ENCODE peak calls at places on chromosome 18, in nine cellular contexts. One of them, this sample, is unnamed.

GRCh38 chr18:53153281-53153680 is 813.3 kb downstream of the DCC start:
- DNase-seq in IMR-90: no peak
- DNase-seq in dorsolateral prefrontal cortex: no peak
- DNase-seq in heart left ventricle: no peak
- DNase-seq in psoas muscle: no peak
- DNase-seq in kidney: no peak
- DNase-seq in Peyer's patch: no peak
- DNase-seq in body of pancreas: no peak
- DNase-seq in transverse colon: peak
- DNase-seq in this sample: no peak

GRCh38 chr18:23357992-23358594 is 95.0 kb upstream of the RIOK3 start:
- DNase-seq in heart left ventricle: peak
- DNase-seq in body of pancreas: peak
- DNase-seq in transverse colon: peak
- DNase-seq in kidney: peak
- DNase-seq in psoas muscle: peak
- DNase-seq in Peyer's patch: peak
- DNase-seq in dorsolateral prefrontal cortex: peak
- DNase-seq in IMR-90: no peak
- DNase-seq in this sample: no peak

GRCh38 chr18:38256366-38256765 is 690.8 kb upstream of the CELF4 start:
- DNase-seq in dorsolateral prefrontal cortex: no peak
- DNase-seq in psoas muscle: no peak
- DNase-seq in heart left ventricle: no peak
- DNase-seq in kidney: no peak
- DNase-seq in transverse colon: no peak
- DNase-seq in body of pancreas: no peak
- DNase-seq in Peyer's patch: no peak
- DNase-seq in IMR-90: no peak
- DNase-seq in this sample: no peak

GRCh38 chr18:80034852-80035406 is 695 bp downstream of the RBFA start:
- DNase-seq in transverse colon: no peak
- DNase-seq in IMR-90: no peak
- DNase-seq in heart left ventricle: no peak
- DNase-seq in Peyer's patch: no peak
- DNase-seq in body of pancreas: no peak
- DNase-seq in kidney: no peak
- DNase-seq in psoas muscle: no peak
- DNase-seq in dorsolateral prefrontal cortex: no peak
- DNase-seq in this sample: no peak

GRCh38 chr18:24979223-24979622 is 372.7 kb downstream of the ZNF521 start:
- DNase-seq in psoas muscle: no peak
- DNase-seq in Peyer's patch: no peak
- DNase-seq in transverse colon: no peak
- DNase-seq in IMR-90: no peak
- DNase-seq in heart left ventricle: no peak
- DNase-seq in body of pancreas: no peak
- DNase-seq in kidney: no peak
- DNase-seq in dorsolateral prefrontal cortex: no peak
- DNase-seq in this sample: no peak

GRCh38 chr18:45222200-45222599 is 393.1 kb upstream of the SLC14A2 start:
- DNase-seq in body of pancreas: no peak
- DNase-seq in heart left ventricle: no peak
- DNase-seq in transverse colon: no peak
- DNase-seq in IMR-90: no peak
- DNase-seq in kidney: no peak
- DNase-seq in Peyer's patch: no peak
- DNase-seq in psoas muscle: no peak
- DNase-seq in dorsolateral prefrontal cortex: no peak
- DNase-seq in this sample: no peak

GRCh38 chr18:49019446-49020045 is 68.8 kb upstream of the SMAD7 start:
- DNase-seq in body of pancreas: no peak
- DNase-seq in transverse colon: no peak
- DNase-seq in psoas muscle: no peak
- DNase-seq in kidney: no peak
- DNase-seq in Peyer's patch: no peak
- DNase-seq in heart left ventricle: no peak
- DNase-seq in IMR-90: peak
- DNase-seq in dorsolateral prefrontal cortex: peak
- DNase-seq in this sample: peak

GRCh38 chr18:74896390-74896991 is 298.8 kb downstream of the ZNF407 start:
- DNase-seq in Peyer's patch: no peak
- DNase-seq in kidney: no peak
- DNase-seq in body of pancreas: peak
- DNase-seq in psoas muscle: no peak
- DNase-seq in transverse colon: peak
- DNase-seq in IMR-90: peak
- DNase-seq in dorsolateral prefrontal cortex: no peak
- DNase-seq in heart left ventricle: peak
- DNase-seq in this sample: no peak

GRCh38 chr18:7901657-7902056 is 334.5 kb downstream of the PTPRM start:
- DNase-seq in heart left ventricle: no peak
- DNase-seq in kidney: no peak
- DNase-seq in body of pancreas: no peak
- DNase-seq in transverse colon: no peak
- DNase-seq in psoas muscle: no peak
- DNase-seq in dorsolateral prefrontal cortex: no peak
- DNase-seq in IMR-90: peak
- DNase-seq in Peyer's patch: no peak
- DNase-seq in this sample: no peak

GRCh38 chr18:27921904-27922541 is 254.9 kb downstream of the CDH2 start:
- DNase-seq in IMR-90: peak
- DNase-seq in transverse colon: no peak
- DNase-seq in heart left ventricle: no peak
- DNase-seq in dorsolateral prefrontal cortex: no peak
- DNase-seq in psoas muscle: no peak
- DNase-seq in body of pancreas: peak
- DNase-seq in Peyer's patch: no peak
- DNase-seq in kidney: peak
- DNase-seq in this sample: no peak

GRCh38 chr18:75607701-75608100 is 180.2 kb upstream of the SMIM21 start:
- DNase-seq in IMR-90: no peak
- DNase-seq in body of pancreas: no peak
- DNase-seq in dorsolateral prefrontal cortex: no peak
- DNase-seq in heart left ventricle: no peak
- DNase-seq in Peyer's patch: no peak
- DNase-seq in psoas muscle: no peak
- DNase-seq in transverse colon: no peak
- DNase-seq in kidney: no peak
- DNase-seq in this sample: no peak

GRCh38 chr18:47549141-47549540 is 297.7 kb upstream of the SKOR2 start:
- DNase-seq in dorsolateral prefrontal cortex: no peak
- DNase-seq in psoas muscle: no peak
- DNase-seq in body of pancreas: no peak
- DNase-seq in IMR-90: no peak
- DNase-seq in Peyer's patch: no peak
- DNase-seq in transverse colon: no peak
- DNase-seq in kidney: no peak
- DNase-seq in heart left ventricle: no peak
- DNase-seq in this sample: no peak

GRCh38 chr18:49186242-49186641 is 235.5 kb upstream of the SMAD7 start:
- DNase-seq in Peyer's patch: no peak
- DNase-seq in IMR-90: no peak
- DNase-seq in transverse colon: no peak
- DNase-seq in kidney: no peak
- DNase-seq in dorsolateral prefrontal cortex: no peak
- DNase-seq in psoas muscle: no peak
- DNase-seq in heart left ventricle: no peak
- DNase-seq in body of pancreas: no peak
- DNase-seq in this sample: no peak

GRCh38 chr18:74862094-74862493 is 264.4 kb downstream of the ZNF407 start:
- DNase-seq in psoas muscle: no peak
- DNase-seq in transverse colon: no peak
- DNase-seq in Peyer's patch: no peak
- DNase-seq in kidney: no peak
- DNase-seq in body of pancreas: no peak
- DNase-seq in dorsolateral prefrontal cortex: no peak
- DNase-seq in heart left ventricle: peak
- DNase-seq in IMR-90: no peak
- DNase-seq in this sample: no peak

GRCh38 chr18:63131944-63132818 is 187.4 kb downstream of the BCL2 start:
- DNase-seq in psoas muscle: no peak
- DNase-seq in body of pancreas: no peak
- DNase-seq in transverse colon: peak
- DNase-seq in Peyer's patch: no peak
- DNase-seq in heart left ventricle: no peak
- DNase-seq in dorsolateral prefrontal cortex: no peak
- DNase-seq in kidney: no peak
- DNase-seq in IMR-90: no peak
- DNase-seq in this sample: no peak

DNA sequence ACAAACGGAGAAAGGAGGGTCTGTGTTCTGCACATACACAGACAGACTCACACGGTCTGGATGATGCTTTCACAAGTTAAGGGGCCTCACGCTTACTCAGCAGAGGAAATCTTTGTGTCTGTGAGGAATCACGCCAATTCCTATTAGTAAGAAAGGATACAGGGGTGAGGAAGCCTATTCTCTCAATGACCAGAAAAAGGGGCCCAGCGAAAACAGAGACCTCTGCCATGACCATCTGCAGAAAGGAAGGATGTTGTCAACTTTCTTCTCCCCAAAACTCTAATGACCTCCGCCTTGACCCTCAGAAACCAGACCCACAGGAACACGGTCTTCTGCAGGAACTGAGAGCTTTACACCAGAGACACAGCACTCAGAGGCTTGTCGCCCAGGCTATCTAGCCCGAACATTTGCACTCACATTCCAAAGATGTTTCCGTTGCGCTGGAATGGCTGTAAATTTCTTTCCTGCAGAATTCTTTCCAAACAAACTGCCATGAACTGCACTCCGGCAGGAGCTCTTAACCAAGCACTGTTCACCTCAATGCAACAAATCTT is 186.3 kb downstream of the TCF4 start:
- DNase-seq in kidney: no peak
- DNase-seq in dorsolateral prefrontal cortex: no peak
- DNase-seq in heart left ventricle: peak
- DNase-seq in Peyer's patch: no peak
- DNase-seq in body of pancreas: peak
- DNase-seq in IMR-90: peak
- DNase-seq in psoas muscle: no peak
- DNase-seq in transverse colon: no peak
- DNase-seq in this sample: no peak
- H3K4me3 ChIP-seq in kidney: peak
- H3K4me3 ChIP-seq in dorsolateral prefrontal cortex: peak
- H3K4me3 ChIP-seq in heart left ventricle: peak
- H3K4me3 ChIP-seq in Peyer's patch: no peak
- H3K4me3 ChIP-seq in body of pancreas: no peak
- H3K4me3 ChIP-seq in IMR-90: peak
- H3K4me3 ChIP-seq in psoas muscle: peak
- H3K4me3 ChIP-seq in transverse colon: peak
- H3K4me3 ChIP-seq in this sample: peak

GRCh38 chr18:57674891-57675290 is 53.3 kb upstream of the NARS1 start:
- DNase-seq in heart left ventricle: no peak
- DNase-seq in kidney: no peak
- DNase-seq in transverse colon: no peak
- DNase-seq in IMR-90: no peak
- DNase-seq in Peyer's patch: no peak
- DNase-seq in psoas muscle: no peak
- DNase-seq in dorsolateral prefrontal cortex: no peak
- DNase-seq in body of pancreas: no peak
- DNase-seq in this sample: no peak

GRCh38 chr18:57683470-57683869 is 61.8 kb upstream of the NARS1 start:
- DNase-seq in dorsolateral prefrontal cortex: no peak
- DNase-seq in body of pancreas: no peak
- DNase-seq in transverse colon: no peak
- DNase-seq in kidney: no peak
- DNase-seq in psoas muscle: no peak
- DNase-seq in Peyer's patch: no peak
- DNase-seq in heart left ventricle: no peak
- DNase-seq in IMR-90: no peak
- DNase-seq in this sample: no peak

GRCh38 chr18:57677289-57678211 is 55.9 kb upstream of the NARS1 start:
- DNase-seq in IMR-90: no peak
- DNase-seq in transverse colon: no peak
- DNase-seq in body of pancreas: peak
- DNase-seq in heart left ventricle: no peak
- DNase-seq in psoas muscle: no peak
- DNase-seq in dorsolateral prefrontal cortex: no peak
- DNase-seq in Peyer's patch: no peak
- DNase-seq in kidney: no peak
- DNase-seq in this sample: no peak
- H3K27ac ChIP-seq in IMR-90: no peak
- H3K27ac ChIP-seq in transverse colon: no peak
- H3K27ac ChIP-seq in body of pancreas: peak
- H3K27ac ChIP-seq in heart left ventricle: no peak
- H3K27ac ChIP-seq in psoas muscle: no peak
- H3K27ac ChIP-seq in dorsolateral prefrontal cortex: no peak
- H3K27ac ChIP-seq in Peyer's patch: no peak
- H3K27ac ChIP-seq in kidney: no peak
- H3K27ac ChIP-seq in this sample: peak

GRCh38 chr18:73201940-73202339 is 334.2 kb upstream of the NETO1 start:
- DNase-seq in body of pancreas: no peak
- DNase-seq in heart left ventricle: no peak
- DNase-seq in Peyer's patch: no peak
- DNase-seq in dorsolateral prefrontal cortex: no peak
- DNase-seq in transverse colon: no peak
- DNase-seq in IMR-90: peak
- DNase-seq in kidney: no peak
- DNase-seq in psoas muscle: no peak
- DNase-seq in this sample: no peak
- TF ChIP-seq CTCF in body of pancreas: no peak
- TF ChIP-seq CTCF in heart left ventricle: no peak
- TF ChIP-seq CTCF in Peyer's patch: no peak
- TF ChIP-seq CTCF in dorsolateral prefrontal cortex: no peak
- TF ChIP-seq CTCF in transverse colon: no peak
- TF ChIP-seq CTCF in IMR-90: no peak
- TF ChIP-seq CTCF in kidney: no peak
- TF ChIP-seq CTCF in psoas muscle: no peak
- TF ChIP-seq CTCF in this sample: no peak

DNA sequence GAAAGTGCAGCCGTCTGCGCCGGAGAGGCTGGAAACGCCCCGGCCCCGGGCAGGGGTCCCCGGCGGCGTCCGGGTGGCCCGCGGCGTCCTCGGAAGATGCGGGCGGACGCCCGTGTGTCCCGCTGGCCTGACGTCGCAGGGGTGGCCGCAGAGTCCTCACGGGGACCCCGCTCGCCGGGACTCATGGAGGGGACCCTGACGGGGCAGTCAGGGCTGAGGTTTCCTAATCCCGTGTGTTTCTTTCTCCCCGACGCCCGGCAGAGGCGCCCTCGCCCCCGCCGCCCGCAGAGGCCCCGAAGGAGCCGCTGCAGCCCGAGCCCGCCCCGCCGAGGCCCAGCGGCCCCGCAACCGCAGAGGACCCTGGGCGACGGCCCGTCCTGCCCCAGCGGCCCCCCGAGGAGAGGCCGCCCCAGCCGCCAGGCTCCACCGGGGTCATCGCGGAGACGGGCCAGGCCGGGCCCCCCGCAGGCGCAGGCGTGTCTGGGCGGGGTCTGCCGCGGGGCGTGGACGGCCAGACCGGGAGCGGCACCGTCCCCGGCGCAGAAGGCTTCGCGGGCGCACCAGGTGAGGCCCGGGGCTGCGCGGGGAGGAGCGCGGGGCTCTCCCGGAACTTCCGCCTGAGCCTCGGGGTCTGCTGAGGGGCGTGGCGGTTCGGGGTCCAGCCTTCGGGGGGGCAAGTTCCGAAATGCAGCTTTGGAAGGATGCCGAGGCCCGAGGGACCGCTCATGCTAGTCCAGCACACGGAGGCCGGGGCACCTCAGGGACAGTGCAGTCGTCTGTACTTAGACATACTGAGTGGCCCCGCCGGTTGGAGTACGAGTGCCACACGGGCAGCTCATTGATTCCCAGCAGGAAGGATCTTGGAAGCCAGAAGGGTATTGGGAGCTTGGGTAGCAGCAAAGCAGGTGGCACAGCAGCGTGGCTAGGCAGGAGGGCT is 60.0 kb downstream of the EMILIN2 start:
- DNase-seq in psoas muscle: peak
- DNase-seq in heart left ventricle: peak
- DNase-seq in body of pancreas: no peak
- DNase-seq in kidney: peak
- DNase-seq in IMR-90: no peak
- DNase-seq in Peyer's patch: peak
- DNase-seq in dorsolateral prefrontal cortex: no peak
- DNase-seq in transverse colon: peak
- DNase-seq in this sample: no peak
- H3K4me3 ChIP-seq in psoas muscle: peak
- H3K4me3 ChIP-seq in heart left ventricle: peak
- H3K4me3 ChIP-seq in body of pancreas: peak
- H3K4me3 ChIP-seq in kidney: peak
- H3K4me3 ChIP-seq in IMR-90: peak
- H3K4me3 ChIP-seq in Peyer's patch: peak
- H3K4me3 ChIP-seq in dorsolateral prefrontal cortex: peak
- H3K4me3 ChIP-seq in transverse colon: peak
- H3K4me3 ChIP-seq in this sample: peak